ENCODE peak calls at places on chromosomes 6 and 20, in six cellular contexts. E is cardiac muscle cell, V is left ventricle myocardium inferior, P is cardiac fibroblast, D is HFFc6, U is tibial artery. O is an unnamed sample.

GRCh38 chr6:33432546-33432945 is 12.7 kb downstream of the SYNGAP1 start:
- DNase-seq in E (no peak), D (no peak), U (no peak), V (no peak), P (no peak), O (no peak)

GRCh38 chr20:14553774-14554524 is 216.5 kb upstream of the FLRT3 start:
- DNase-seq in E (no peak), P (peak), V (no peak), U (no peak), D (no peak), O (peak)

GRCh38 chr6:70474751-70475150 is 61.4 kb downstream of the FAM135A start:
- DNase-seq in E (no peak), P (no peak), V (no peak), U (no peak), D (no peak), O (peak)

GRCh38 chr20:48758206-48758820 is 69.5 kb downstream of the PREX1 start:
- DNase-seq in D (no peak), V (no peak), U (no peak), P (no peak), E (no peak), O (no peak)

GRCh38 chr6:105831321-105831720 is 254.8 kb upstream of the PRDM1 start:
- DNase-seq in D (no peak), E (no peak), U (no peak), V (no peak), P (peak), O (no peak)

GRCh38 chr6:82988904-82989303 is 76.7 kb downstream of the UBE3D start:
- DNase-seq in V (no peak), E (no peak), P (peak), D (peak), U (no peak), O (peak)

GRCh38 chr6:127300411-127300810 is 33.7 kb downstream of the RNF146 start:
- DNase-seq in U (no peak), D (peak), P (peak), E (peak), V (no peak), O (peak)

GRCh38 chr6:134590449-134590848 is 272.5 kb upstream of the SGK1 start:
- DNase-seq in U (no peak), D (peak), P (peak), V (no peak), E (no peak), O (peak)

GRCh38 chr6:6940031-6940664 is 167.6 kb upstream of the RREB1 start:
- DNase-seq in U (no peak), E (no peak), V (no peak), D (no peak), P (no peak), O (no peak)

GRCh38 chr6:133241088-133241900 is at the start of gene EYA4:
- DNase-seq in E (peak), P (peak), D (no peak), V (peak), U (no peak), O (peak)

GRCh38 chr6:133705731-133706130 is 183.2 kb upstream of the TCF21 start:
- DNase-seq in E (no peak), D (peak), U (no peak), V (no peak), P (peak), O (no peak)

GRCh38 chr20:41137412-41138216 is at the start of gene PLCG1:
- DNase-seq in U (peak), P (peak), D (peak), E (peak), V (peak), O (peak)

GRCh38 chr6:3372912-3373554 is 83.8 kb downstream of the SLC22A23 start:
- DNase-seq in E (no peak), U (no peak), D (no peak), V (no peak), P (no peak), O (no peak)

GRCh38 chr6:47078991-47079390 is 36.9 kb upstream of the ADGRF1 start:
- DNase-seq in U (no peak), P (no peak), E (no peak), V (no peak), D (no peak), O (no peak)

GRCh38 chr6:37269105-37269504 is 11.2 kb upstream of the TMEM217 start:
- DNase-seq in E (no peak), V (no peak), U (no peak), P (no peak), D (no peak), O (no peak)

GRCh38 chr20:3940905-3941304 is 51.7 kb downstream of the PANK2 start:
- DNase-seq in P (no peak), U (no peak), E (no peak), V (no peak), D (no peak), O (no peak)

GRCh38 chr6:111798281-111798725 is 74.9 kb downstream of the FYN start:
- DNase-seq in V (no peak), P (no peak), E (no peak), U (no peak), D (no peak), O (no peak)

GRCh38 chr6:114096553-114097172 is 125.7 kb upstream of the HDAC2 start:
- DNase-seq in P (peak), D (peak), E (peak), V (no peak), U (no peak), O (peak)

GRCh38 chr6:72822691-72823090 is 200.8 kb downstream of the KCNQ5 start:
- DNase-seq in V (no peak), P (no peak), U (no peak), D (no peak), E (no peak), O (no peak)

GRCh38 chr6:169854083-169854725 is 102.8 kb downstream of the ERMARD start:
- DNase-seq in U (no peak), P (no peak), V (no peak), E (no peak), D (no peak), O (no peak)

GRCh38 chr6:169861431-169862045 is 110.1 kb downstream of the ERMARD start:
- DNase-seq in P (no peak), U (peak), D (no peak), V (no peak), E (no peak), O (no peak)

GRCh38 chr6:133376743-133377142 is 135.6 kb downstream of the EYA4 start:
- DNase-seq in P (no peak), V (no peak), U (no peak), E (no peak), D (no peak), O (no peak)

GRCh38 chr20:59985864-59986263 is 27.6 kb downstream of the CDH26 start:
- DNase-seq in E (no peak), P (no peak), V (peak), U (no peak), D (no peak), O (no peak)

GRCh38 chr6:46917002-46917401 is 4.7 kb downstream of the ADGRF5 start:
- DNase-seq in D (no peak), V (no peak), U (no peak), P (no peak), E (no peak), O (no peak)

GRCh38 chr6:113873043-113873667 is 16.0 kb downstream of the MARCKS start:
- DNase-seq in U (peak), V (peak), P (no peak), E (no peak), D (no peak), O (no peak)

GRCh38 chr20:840858-841567 is 7.5 kb downstream of the FAM110A start:
- DNase-seq in E (no peak), V (no peak), U (no peak), P (no peak), D (no peak), O (peak)

GRCh38 chr6:113301651-113302050 is 555.5 kb upstream of the MARCKS start:
- DNase-seq in P (peak), V (no peak), U (no peak), E (no peak), D (no peak), O (no peak)

GRCh38 chr6:150456466-150456865 is 87.7 kb downstream of the IYD start:
- DNase-seq in V (no peak), E (no peak), P (no peak), D (no peak), U (no peak), O (no peak)

GRCh38 chr20:3648941-3649340 is 14.3 kb downstream of the GFRA4 start:
- DNase-seq in D (no peak), E (no peak), V (no peak), P (no peak), U (no peak), O (no peak)

GRCh38 chr6:142927274-142927586 is 17.7 kb downstream of the HIVEP2 start:
- DNase-seq in D (no peak), U (no peak), P (peak), V (no peak), E (no peak), O (peak)

DNA sequence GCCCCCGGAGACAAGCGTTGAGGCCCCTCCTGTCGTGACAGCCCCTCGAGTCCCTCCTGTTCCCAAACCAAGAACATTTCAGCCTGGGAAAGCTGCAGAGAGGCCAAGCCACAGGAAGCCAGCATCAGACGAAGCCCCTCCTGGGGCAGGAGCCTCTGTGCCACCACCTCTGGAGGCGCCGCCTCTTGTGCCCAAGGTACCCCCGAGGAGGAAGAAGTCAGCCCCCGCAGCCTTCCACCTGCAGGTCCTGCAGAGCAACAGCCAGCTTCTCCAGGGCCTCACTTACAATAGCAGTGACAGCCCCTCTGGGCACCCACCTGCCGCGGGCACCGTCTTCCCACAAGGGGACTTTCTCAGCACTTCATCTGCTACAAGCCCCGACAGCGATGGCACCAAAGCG is 72.4 kb downstream of the SERAC1 start:
- DNase-seq in U (no peak), V (no peak), P (no peak), D (no peak), E (no peak), O (no peak)
- TF ChIP-seq CTCF in U (no peak), V (no peak), P (no peak), D (no peak), E (no peak), O (no peak)

GRCh38 chr6:25601797-25602679 is 50.0 kb upstream of the SCGN start:
- DNase-seq in D (peak), V (no peak), U (no peak), P (peak), E (peak), O (peak)
- TF ChIP-seq CTCF in D (peak), V (peak), U (peak), P (peak), E (peak), O (peak)

DNA sequence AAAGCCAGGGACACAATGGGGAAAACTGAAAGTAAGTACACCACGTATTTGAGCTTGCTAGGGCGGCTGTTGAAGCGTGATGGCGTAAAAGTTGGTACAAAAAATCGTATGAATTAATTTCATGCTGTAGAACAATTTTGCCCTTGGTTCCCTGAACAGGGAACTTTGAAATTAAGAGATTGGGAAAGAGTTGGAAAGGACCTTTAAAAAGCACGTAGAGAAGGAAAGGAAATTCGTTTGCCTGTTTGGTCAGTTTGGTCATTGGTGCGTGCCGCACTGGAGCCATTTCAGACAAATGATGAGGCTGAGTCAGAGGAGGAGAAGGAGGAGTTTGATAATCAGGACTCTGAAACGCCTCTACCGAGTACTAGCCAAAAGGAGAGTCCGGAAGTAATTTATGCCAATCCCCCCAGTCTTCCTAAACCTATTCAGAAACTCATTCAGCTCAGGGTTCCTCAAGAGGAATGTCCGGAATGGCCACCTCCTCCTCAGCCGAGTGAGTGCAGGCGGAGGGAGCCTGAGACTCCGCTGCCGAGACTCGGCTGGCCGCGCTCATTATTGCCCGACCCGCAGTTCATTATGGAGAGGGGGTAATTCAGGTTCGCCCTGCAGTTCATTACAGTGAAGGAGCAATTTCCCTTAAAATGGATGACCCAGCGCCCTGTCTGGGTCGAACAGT is 59.2 kb upstream of the PRSS16 start:
- DNase-seq in P (peak), U (peak), D (peak), V (peak), E (peak), O (peak)
- TF ChIP-seq CTCF in P (no peak), U (no peak), D (no peak), V (no peak), E (no peak), O (no peak)

GRCh38 chr6:218153-219018 is 73.9 kb upstream of the DUSP22 start:
- DNase-seq in P (no peak), U (no peak), V (no peak), D (no peak), E (no peak), O (no peak)
- TF ChIP-seq CTCF in P (no peak), U (no peak), V (no peak), D (no peak), E (no peak), O (no peak)

DNA sequence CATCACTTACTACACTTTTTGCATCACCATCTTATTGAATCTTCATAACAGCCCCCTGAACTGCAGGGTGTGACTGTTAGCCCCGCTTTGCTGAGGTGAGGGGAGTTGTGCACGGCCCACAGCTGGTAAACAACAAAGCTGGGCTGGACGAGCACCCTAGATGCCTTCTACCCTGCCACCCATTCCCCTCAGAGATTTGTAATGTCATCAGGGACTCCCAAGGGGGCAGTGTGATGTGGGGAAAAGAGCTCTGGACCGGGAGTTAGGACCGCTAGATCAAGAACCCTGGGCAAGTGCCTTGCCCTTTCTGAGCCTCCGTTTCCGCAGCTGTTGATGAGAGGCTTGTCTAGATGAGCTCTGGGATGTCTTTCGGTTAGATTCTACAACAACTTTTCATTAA is 20.9 kb downstream of the PKIG start:
- DNase-seq in E (no peak), D (no peak), P (no peak), U (peak), V (no peak), O (no peak)
- TF ChIP-seq CTCF in E (no peak), D (peak), P (no peak), U (no peak), V (no peak), O (no peak)

DNA sequence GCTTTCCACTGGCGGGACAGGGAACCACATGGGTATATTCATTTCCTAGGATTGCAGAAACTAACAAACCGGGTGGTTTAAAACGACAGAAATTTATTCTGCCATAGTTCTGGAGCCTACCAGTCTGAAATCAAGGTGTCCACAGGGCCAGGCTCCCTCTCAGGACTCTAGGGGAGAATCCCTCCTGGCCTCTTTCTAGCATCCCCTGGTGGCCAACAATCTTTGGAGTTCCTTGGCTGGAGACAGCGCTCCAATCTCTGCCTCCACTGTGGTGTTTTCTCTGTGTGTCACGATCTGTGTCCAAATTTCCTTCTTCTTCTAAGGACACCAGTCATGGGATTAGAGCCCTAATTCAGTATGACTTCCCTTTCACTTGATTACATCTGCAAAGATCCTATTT is 95.0 kb downstream of the SCML4 start:
- DNase-seq in U (no peak), V (no peak), D (no peak), P (no peak), E (no peak), O (no peak)
- TF ChIP-seq CTCF in U (no peak), V (no peak), D (peak), P (no peak), E (no peak), O (peak)

GRCh38 chr6:68468244-68468884 is 166.7 kb upstream of the ADGRB3 start:
- DNase-seq in P (peak), D (no peak), U (no peak), V (no peak), E (no peak), O (no peak)
- TF ChIP-seq CTCF in P (no peak), D (no peak), U (no peak), V (no peak), E (no peak), O (no peak)

GRCh38 chr6:101102702-101103101 is 221.6 kb upstream of the ASCC3 start:
- DNase-seq in V (no peak), D (no peak), U (no peak), E (no peak), P (no peak), O (peak)
- TF ChIP-seq CTCF in V (no peak), D (no peak), U (no peak), E (no peak), P (no peak), O (no peak)

DNA sequence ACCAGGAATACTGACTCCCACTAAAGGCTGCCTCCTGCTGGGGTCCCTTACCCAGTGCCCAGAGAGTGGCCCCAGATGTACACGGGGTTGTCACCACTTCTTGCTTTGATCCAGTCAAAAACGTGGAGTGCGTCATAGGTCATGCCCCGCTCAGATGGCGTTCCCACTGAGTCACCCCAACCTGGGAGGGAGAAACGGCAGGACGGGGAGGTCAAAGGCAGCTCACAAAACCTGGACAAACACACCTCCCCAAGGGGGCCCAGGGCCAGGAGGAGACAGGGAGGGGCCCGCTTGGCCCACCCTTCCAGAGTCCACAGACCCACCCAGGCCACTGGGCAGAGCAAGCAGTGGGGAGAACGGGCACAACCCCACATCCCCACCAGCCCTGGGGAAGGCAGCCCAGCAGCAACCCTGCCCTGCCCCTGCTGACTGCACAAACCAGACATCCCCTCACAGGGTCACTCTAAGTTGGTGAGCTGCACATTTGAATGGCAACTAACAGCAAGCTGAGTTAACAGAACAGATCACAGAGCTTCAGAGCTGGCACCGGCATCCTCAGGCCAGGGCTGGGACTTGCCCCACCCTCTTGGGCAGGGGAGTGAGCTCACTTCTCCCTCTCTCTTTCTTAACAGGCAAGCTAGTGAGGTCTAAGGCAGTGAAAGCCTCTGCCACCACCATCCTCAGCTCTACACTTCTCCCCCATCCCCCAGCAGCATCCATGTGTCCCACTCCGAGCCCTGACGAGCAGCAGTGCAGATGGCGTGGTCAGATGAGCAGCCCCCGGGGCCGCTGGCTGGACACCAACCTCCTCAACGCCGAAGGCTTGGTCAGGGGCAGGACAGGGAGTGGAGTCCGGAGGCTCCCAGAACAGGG is 61.7 kb downstream of the PYGB start:
- DNase-seq in P (peak), V (no peak), U (peak), D (peak), E (no peak), O (peak)
- TF ChIP-seq CTCF in P (no peak), V (no peak), U (no peak), D (peak), E (no peak), O (no peak)

GRCh38 chr20:22333885-22334545 is 250.4 kb downstream of the FOXA2 start:
- DNase-seq in V (peak), P (peak), E (peak), D (peak), U (peak), O (peak)
- TF ChIP-seq CTCF in V (peak), P (peak), E (peak), D (peak), U (peak), O (peak)